ENCODE peak calls at places on chromosomes 16 and 17, in seven cellular contexts. J is HT1080, C is GM12865, K is foreskin fibroblast, O is GM10248, T is HS-5, R is substantia nigra. L is an unnamed sample.

GRCh38 chr16:53043986-53044571 is 8.6 kb downstream of the CHD9NB start:
- DNase-seq in C (no peak), K (no peak), R (no peak), T (no peak), J (peak; percentile 23), O (no peak), L (no peak)

GRCh38 chr17:39745335-39746144 is 7.8 kb downstream of the GRB7 start:
- DNase-seq in T (no peak), K (no peak), R (no peak), O (no peak), J (no peak), C (no peak), L (no peak)

GRCh38 chr16:53511403-53512280 is 8.6 kb upstream of the AKTIP start:
- DNase-seq in R (no peak), T (no peak), C (no peak), K (no peak), O (no peak), J (no peak), L (no peak)

GRCh38 chr17:13460646-13461045 is 141.1 kb downstream of the HS3ST3A1 start:
- DNase-seq in T (no peak), O (no peak), C (no peak), R (no peak), J (no peak), K (peak; percentile 38), L (no peak)

GRCh38 chr16:27515874-27516353 is 33.8 kb downstream of the GTF3C1 start:
- DNase-seq in J (peak; percentile 43), T (no peak), R (no peak), K (peak; percentile 31), C (peak; percentile 57), O (peak; percentile 59), L (no peak)

GRCh38 chr17:29597361-29598172 is 4.6 kb downstream of the ANKRD13B start:
- DNase-seq in J (no peak), R (no peak), K (no peak), T (no peak), O (no peak), C (no peak), L (no peak)

GRCh38 chr17:63516910-63517824 is 6.0 kb upstream of the KCNH6 start:
- DNase-seq in O (no peak), T (peak; percentile 47), C (peak; percentile 44), K (peak; percentile 55), J (peak; percentile 79), R (no peak), L (no peak)

GRCh38 chr16:89599451-89599858 is 14.0 kb upstream of the DPEP1 start:
- DNase-seq in K (peak; percentile 56), J (peak; percentile 47), C (peak; percentile 58), R (no peak), O (peak; percentile 58), T (no peak), L (peak; percentile 30)

GRCh38 chr17:44095647-44096496 is 25.3 kb downstream of the G6PC3 start:
- DNase-seq in T (peak; percentile 50), C (peak; percentile 38), K (peak; percentile 95), J (peak; percentile 96), O (peak; percentile 62), R (peak; percentile 41), L (no peak)